ENCODE peak calls at places on chromosomes 6 and 20, in eight cellular contexts. K is heart left ventricle; T is HFFc6; Q is upper lobe of right lung; C is osteoblast; U is GM23338; M is spleen; H is CD8-positive, alpha-beta T cell. F is an unnamed sample.

GRCh38 chr20:58719971-58720371 is 27.4 kb downstream of the NPEPL1 start:
- DNase-seq in U (no peak), K (peak; percentile 2), T (no peak), M (peak; percentile 59), H (no peak), Q (no peak), C (no peak), F (peak; percentile 67)

GRCh38 chr20:59030911-59031310 is 1.2 kb downstream of the ATP5F1E start:
- DNase-seq in Q (no peak), H (no peak), U (no peak), C (no peak), M (no peak), K (no peak), T (no peak), F (no peak)

GRCh38 chr6:47146426-47147174 is 104.5 kb upstream of the ADGRF1 start:
- DNase-seq in T (peak; percentile 60), C (no peak), H (no peak), K (no peak), U (peak; percentile 34), Q (no peak), M (no peak), F (no peak)

GRCh38 chr6:111494951-111495350 is 11.9 kb upstream of the REV3L start:
- DNase-seq in M (no peak), T (no peak), Q (no peak), U (no peak), K (no peak), C (no peak), H (no peak), F (no peak)

GRCh38 chr20:3146732-3147341 is 12.8 kb downstream of the FASTKD5 start:
- DNase-seq in U (no peak), C (peak; percentile 49), H (no peak), K (no peak), T (no peak), Q (no peak), M (no peak), F (no peak)

GRCh38 chr20:51446656-51447055 is 95.9 kb downstream of the NFATC2 start:
- DNase-seq in H (no peak), Q (no peak), T (peak; percentile 78), U (no peak), M (peak; percentile 60), C (peak; percentile 97), K (no peak), F (no peak)

GRCh38 chr6:30154709-30155521 is 6.1 kb downstream of the TRIM10 start:
- DNase-seq in H (no peak), U (no peak), T (peak; percentile 82), Q (no peak), M (no peak), K (no peak), C (peak; percentile 97), F (no peak)

GRCh38 chr20:35561268-35561667 is 19.4 kb downstream of the ERGIC3 start:
- DNase-seq in C (peak; percentile 97), K (no peak), Q (peak; percentile 66), M (no peak), T (peak; percentile 76), H (no peak), U (peak; percentile 78), F (no peak)

GRCh38 chr6:77034161-77034560 is 429.1 kb downstream of the HTR1B start:
- DNase-seq in C (peak; percentile 74), T (peak; percentile 95), K (no peak), Q (no peak), U (peak; percentile 84), H (no peak), M (no peak), F (no peak)

GRCh38 chr6:145732788-145733187 is 2.5 kb downstream of the EPM2A start:
- DNase-seq in H (no peak), M (no peak), C (no peak), T (no peak), Q (no peak), U (no peak), K (no peak), F (no peak)

GRCh38 chr20:15675151-15675550 is 898.1 kb downstream of the KIF16B start:
- DNase-seq in M (no peak), K (no peak), H (no peak), T (no peak), Q (no peak), C (no peak), U (no peak), F (no peak)

GRCh38 chr6:119526609-119527605 is 177.3 kb upstream of the MAN1A1 start:
- DNase-seq in M (no peak), T (no peak), Q (no peak), H (no peak), U (peak; percentile 32), K (no peak), C (no peak), F (no peak)

GRCh38 chr6:166244353-166245045 is 63.7 kb downstream of the PRR18 start:
- DNase-seq in C (no peak), M (no peak), H (no peak), T (no peak), K (no peak), U (no peak), Q (no peak), F (no peak)

GRCh38 chr20:23050847-23051627 is 1.6 kb upstream of the THBD start:
- DNase-seq in Q (peak; percentile 91), U (peak; percentile 97), C (peak; percentile 90), M (peak; percentile 91), T (peak; percentile 35), H (no peak), K (peak; percentile 88), F (peak; percentile 94)

GRCh38 chr6:75493400-75494064 is at the start of gene FILIP1:
- DNase-seq in Q (no peak), M (no peak), C (peak; percentile 37), T (no peak), K (peak; percentile 83), U (peak; percentile 27), H (no peak), F (no peak)

GRCh38 chr6:30683137-30683979 is 3.1 kb downstream of the PPP1R18 start:
- DNase-seq in T (no peak), H (no peak), C (no peak), Q (no peak), M (peak; percentile 83), K (peak; percentile 35), U (no peak), F (no peak)

GRCh38 chr6:27505209-27506027 is 32.5 kb upstream of the ZNF184 start:
- DNase-seq in H (peak; percentile 26), M (no peak), T (peak; percentile 93), K (no peak), U (peak; percentile 88), C (no peak), Q (no peak), F (no peak)

GRCh38 chr20:43853918-43854317 is 60.7 kb upstream of the TOX2 start:
- DNase-seq in U (no peak), T (no peak), H (no peak), Q (no peak), K (no peak), M (no peak), C (no peak), F (no peak)

GRCh38 chr20:10228330-10228729 is 9.7 kb downstream of the SNAP25 start:
- DNase-seq in M (no peak), K (no peak), U (no peak), C (no peak), H (no peak), T (no peak), Q (no peak), F (no peak)

GRCh38 chr20:10747019-10747418 is 73.2 kb upstream of the JAG1 start:
- DNase-seq in M (no peak), Q (no peak), K (peak; percentile 26), U (peak; percentile 22), C (no peak), T (no peak), H (no peak), F (no peak)

GRCh38 chr6:37059344-37060194 is 54.1 kb downstream of the FGD2 start:
- DNase-seq in M (peak; percentile 66), Q (peak; percentile 79), T (peak; percentile 96), K (peak; percentile 40), U (peak; percentile 94), H (no peak), C (peak; percentile 97), F (peak; percentile 89)

GRCh38 chr6:34056301-34056700 is 89.6 kb downstream of the GRM4 start:
- DNase-seq in M (no peak), Q (peak; percentile 85), C (peak; percentile 90), U (peak; percentile 91), K (peak; percentile 42), H (no peak), T (peak; percentile 33), F (no peak)

DNA sequence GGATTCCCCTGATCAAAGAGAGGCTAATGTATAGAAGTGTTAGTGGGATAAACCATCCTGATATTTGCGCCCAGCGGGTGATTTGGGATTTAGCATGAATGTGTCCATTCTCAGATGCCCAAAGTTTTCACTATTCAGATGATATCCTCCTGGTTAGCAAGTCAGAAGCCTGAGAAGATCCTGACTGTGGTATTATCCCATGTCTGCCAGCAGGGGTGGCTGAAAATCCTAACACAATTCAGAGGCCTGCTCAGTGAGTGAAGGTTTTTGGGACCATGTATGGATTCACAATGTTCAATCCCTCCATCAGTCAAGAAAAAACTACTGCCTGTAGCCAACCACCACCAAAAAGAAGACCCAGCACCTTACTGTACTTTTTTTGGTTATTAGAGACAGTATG is 34.1 kb upstream of the SPACA1 start:
- DNase-seq in K (no peak), T (no peak), H (no peak), Q (no peak), U (peak; percentile 20), C (no peak), M (no peak), F (no peak)
- TF ChIP-seq CTCF in K (no peak), T (peak; percentile 33), H (no peak), Q (no peak), U (peak; percentile 54), C (peak; percentile 20), M (no peak), F (no peak)

GRCh38 chr6:68975064-68975463 is 340.0 kb downstream of the ADGRB3 start:
- DNase-seq in C (no peak), U (peak; percentile 42), T (no peak), Q (no peak), H (no peak), M (no peak), K (peak; percentile 28), F (no peak)
- TF ChIP-seq CTCF in C (peak; percentile 29), U (peak; percentile 68), T (no peak), Q (no peak), H (no peak), M (no peak), K (peak; percentile 56), F (peak; percentile 37)

GRCh38 chr20:42379385-42379784 is 761.2 kb upstream of the CHD6 start:
- DNase-seq in H (no peak), T (no peak), C (no peak), K (no peak), U (no peak), Q (no peak), M (no peak), F (no peak)
- TF ChIP-seq CTCF in H (no peak), T (no peak), C (no peak), K (no peak), U (no peak), Q (no peak), M (no peak), F (no peak)

GRCh38 chr6:139131736-139132285 is 3.1 kb upstream of the HECA start:
- DNase-seq in K (no peak), T (no peak), Q (no peak), M (no peak), U (no peak), H (no peak), C (peak; percentile 22), F (no peak)
- TF ChIP-seq CTCF in K (no peak), T (no peak), Q (no peak), M (no peak), U (no peak), H (no peak), C (no peak), F (no peak)

F was measured in osteocyte.